ENCODE peak calls at places on chromosomes 11 and 22, in nine cellular contexts. One of them, this sample, is unnamed.

GRCh38 chr11:94134651-94135512 is 6.2 kb downstream of the PANX1 start:
- DNase-seq in pancreas: no peak
- DNase-seq in K562: peak
- DNase-seq in fibroblast of pulmonary artery: peak
- DNase-seq in mucosa of descending colon: peak
- DNase-seq in AG09319: peak
- DNase-seq in HFF-Myc: peak
- DNase-seq in dorsolateral prefrontal cortex: peak
- DNase-seq in prostate gland: no peak
- DNase-seq in this sample: peak

GRCh38 chr11:91869751-91870150 is 354.9 kb upstream of the FAT3 start:
- DNase-seq in dorsolateral prefrontal cortex: no peak
- DNase-seq in K562: no peak
- DNase-seq in prostate gland: no peak
- DNase-seq in HFF-Myc: no peak
- DNase-seq in AG09319: no peak
- DNase-seq in mucosa of descending colon: no peak
- DNase-seq in pancreas: no peak
- DNase-seq in fibroblast of pulmonary artery: no peak
- DNase-seq in this sample: no peak

GRCh38 chr22:35191412-35191811 is 65.9 kb upstream of the HMGXB4 start:
- DNase-seq in HFF-Myc: peak
- DNase-seq in K562: no peak
- DNase-seq in fibroblast of pulmonary artery: peak
- DNase-seq in AG09319: no peak
- DNase-seq in pancreas: no peak
- DNase-seq in dorsolateral prefrontal cortex: no peak
- DNase-seq in mucosa of descending colon: no peak
- DNase-seq in prostate gland: peak
- DNase-seq in this sample: peak

GRCh38 chr11:93054279-93054678 is 84.8 kb downstream of the MTNR1B start:
- DNase-seq in dorsolateral prefrontal cortex: no peak
- DNase-seq in fibroblast of pulmonary artery: no peak
- DNase-seq in HFF-Myc: no peak
- DNase-seq in prostate gland: no peak
- DNase-seq in pancreas: no peak
- DNase-seq in mucosa of descending colon: no peak
- DNase-seq in K562: no peak
- DNase-seq in AG09319: no peak
- DNase-seq in this sample: no peak

GRCh38 chr22:31650391-31650790 is 11.6 kb downstream of the PISD start:
- DNase-seq in prostate gland: no peak
- DNase-seq in fibroblast of pulmonary artery: peak
- DNase-seq in AG09319: peak
- DNase-seq in mucosa of descending colon: no peak
- DNase-seq in HFF-Myc: no peak
- DNase-seq in dorsolateral prefrontal cortex: no peak
- DNase-seq in K562: no peak
- DNase-seq in pancreas: no peak
- DNase-seq in this sample: no peak

GRCh38 chr11:1953489-1954284 is 6.6 kb downstream of the MRPL23 start:
- DNase-seq in AG09319: no peak
- DNase-seq in HFF-Myc: no peak
- DNase-seq in prostate gland: peak
- DNase-seq in mucosa of descending colon: peak
- DNase-seq in K562: no peak
- DNase-seq in pancreas: no peak
- DNase-seq in dorsolateral prefrontal cortex: peak
- DNase-seq in fibroblast of pulmonary artery: no peak
- DNase-seq in this sample: no peak

GRCh38 chr22:50048066-50048765 is 9.9 kb downstream of the TTLL8 start:
- DNase-seq in HFF-Myc: no peak
- DNase-seq in mucosa of descending colon: no peak
- DNase-seq in fibroblast of pulmonary artery: no peak
- DNase-seq in AG09319: no peak
- DNase-seq in dorsolateral prefrontal cortex: no peak
- DNase-seq in prostate gland: no peak
- DNase-seq in pancreas: no peak
- DNase-seq in K562: no peak
- DNase-seq in this sample: no peak

GRCh38 chr11:23903044-23903704 is 593.7 kb upstream of the LUZP2 start:
- DNase-seq in AG09319: no peak
- DNase-seq in fibroblast of pulmonary artery: peak
- DNase-seq in prostate gland: no peak
- DNase-seq in HFF-Myc: peak
- DNase-seq in mucosa of descending colon: no peak
- DNase-seq in dorsolateral prefrontal cortex: no peak
- DNase-seq in pancreas: no peak
- DNase-seq in K562: no peak
- DNase-seq in this sample: peak

GRCh38 chr11:92111291-92111690 is 113.3 kb upstream of the FAT3 start:
- DNase-seq in fibroblast of pulmonary artery: no peak
- DNase-seq in mucosa of descending colon: no peak
- DNase-seq in pancreas: no peak
- DNase-seq in dorsolateral prefrontal cortex: no peak
- DNase-seq in K562: no peak
- DNase-seq in prostate gland: no peak
- DNase-seq in HFF-Myc: no peak
- DNase-seq in AG09319: no peak
- DNase-seq in this sample: no peak

GRCh38 chr22:45966320-45966891 is 10.6 kb downstream of the WNT7B start:
- DNase-seq in prostate gland: no peak
- DNase-seq in K562: no peak
- DNase-seq in pancreas: peak
- DNase-seq in fibroblast of pulmonary artery: no peak
- DNase-seq in mucosa of descending colon: no peak
- DNase-seq in HFF-Myc: no peak
- DNase-seq in AG09319: no peak
- DNase-seq in dorsolateral prefrontal cortex: no peak
- DNase-seq in this sample: no peak

GRCh38 chr11:2526808-2527381 is 82.1 kb downstream of the KCNQ1 start:
- DNase-seq in prostate gland: no peak
- DNase-seq in AG09319: no peak
- DNase-seq in K562: peak
- DNase-seq in dorsolateral prefrontal cortex: peak
- DNase-seq in pancreas: peak
- DNase-seq in HFF-Myc: no peak
- DNase-seq in mucosa of descending colon: peak
- DNase-seq in fibroblast of pulmonary artery: no peak
- DNase-seq in this sample: no peak

GRCh38 chr11:65478411-65479183 is 20.2 kb upstream of the MALAT1 start:
- DNase-seq in mucosa of descending colon: peak
- DNase-seq in K562: peak
- DNase-seq in fibroblast of pulmonary artery: peak
- DNase-seq in AG09319: no peak
- DNase-seq in HFF-Myc: no peak
- DNase-seq in pancreas: peak
- DNase-seq in dorsolateral prefrontal cortex: peak
- DNase-seq in prostate gland: no peak
- DNase-seq in this sample: no peak

GRCh38 chr11:120182790-120183491 is 27.9 kb upstream of the OAF start:
- DNase-seq in fibroblast of pulmonary artery: no peak
- DNase-seq in HFF-Myc: no peak
- DNase-seq in AG09319: no peak
- DNase-seq in mucosa of descending colon: peak
- DNase-seq in dorsolateral prefrontal cortex: peak
- DNase-seq in prostate gland: no peak
- DNase-seq in K562: peak
- DNase-seq in pancreas: peak
- DNase-seq in this sample: no peak

GRCh38 chr22:45572444-45572843 is 69.8 kb downstream of the FBLN1 start:
- DNase-seq in dorsolateral prefrontal cortex: no peak
- DNase-seq in mucosa of descending colon: no peak
- DNase-seq in K562: no peak
- DNase-seq in AG09319: no peak
- DNase-seq in HFF-Myc: no peak
- DNase-seq in fibroblast of pulmonary artery: no peak
- DNase-seq in pancreas: no peak
- DNase-seq in prostate gland: peak
- DNase-seq in this sample: no peak

GRCh38 chr22:28116261-28116673 is 197.2 kb upstream of the PITPNB start:
- DNase-seq in K562: no peak
- DNase-seq in prostate gland: peak
- DNase-seq in mucosa of descending colon: no peak
- DNase-seq in pancreas: peak
- DNase-seq in dorsolateral prefrontal cortex: no peak
- DNase-seq in HFF-Myc: peak
- DNase-seq in fibroblast of pulmonary artery: peak
- DNase-seq in AG09319: peak
- DNase-seq in this sample: no peak

GRCh38 chr11:75035911-75036536 is 47.3 kb downstream of the NEU3 start:
- DNase-seq in prostate gland: no peak
- DNase-seq in dorsolateral prefrontal cortex: no peak
- DNase-seq in fibroblast of pulmonary artery: no peak
- DNase-seq in mucosa of descending colon: peak
- DNase-seq in pancreas: no peak
- DNase-seq in HFF-Myc: no peak
- DNase-seq in AG09319: no peak
- DNase-seq in K562: no peak
- DNase-seq in this sample: no peak

GRCh38 chr22:36398602-36399472 is 11.1 kb upstream of the MYH9 start:
- DNase-seq in dorsolateral prefrontal cortex: no peak
- DNase-seq in AG09319: no peak
- DNase-seq in mucosa of descending colon: peak
- DNase-seq in fibroblast of pulmonary artery: peak
- DNase-seq in prostate gland: no peak
- DNase-seq in K562: no peak
- DNase-seq in HFF-Myc: no peak
- DNase-seq in pancreas: no peak
- DNase-seq in this sample: peak

GRCh38 chr11:95516786-95517185 is 272.8 kb downstream of the FAM76B start:
- DNase-seq in AG09319: no peak
- DNase-seq in dorsolateral prefrontal cortex: no peak
- DNase-seq in K562: no peak
- DNase-seq in HFF-Myc: peak
- DNase-seq in pancreas: no peak
- DNase-seq in fibroblast of pulmonary artery: peak
- DNase-seq in mucosa of descending colon: no peak
- DNase-seq in prostate gland: no peak
- DNase-seq in this sample: no peak

GRCh38 chr11:48107188-48107704 is 109.4 kb upstream of the OR4B1 start:
- DNase-seq in mucosa of descending colon: no peak
- DNase-seq in AG09319: peak
- DNase-seq in HFF-Myc: no peak
- DNase-seq in K562: no peak
- DNase-seq in dorsolateral prefrontal cortex: no peak
- DNase-seq in prostate gland: no peak
- DNase-seq in pancreas: no peak
- DNase-seq in fibroblast of pulmonary artery: no peak
- DNase-seq in this sample: no peak

GRCh38 chr11:10314199-10315072 is 9.6 kb downstream of the ADM start:
- DNase-seq in fibroblast of pulmonary artery: peak
- DNase-seq in dorsolateral prefrontal cortex: no peak
- DNase-seq in K562: peak
- DNase-seq in prostate gland: no peak
- DNase-seq in mucosa of descending colon: peak
- DNase-seq in HFF-Myc: no peak
- DNase-seq in AG09319: no peak
- DNase-seq in pancreas: no peak
- DNase-seq in this sample: peak

GRCh38 chr11:46918087-46918751 is at the start of gene LRP4:
- DNase-seq in fibroblast of pulmonary artery: no peak
- DNase-seq in pancreas: peak
- DNase-seq in prostate gland: peak
- DNase-seq in AG09319: no peak
- DNase-seq in dorsolateral prefrontal cortex: no peak
- DNase-seq in mucosa of descending colon: peak
- DNase-seq in K562: peak
- DNase-seq in HFF-Myc: no peak
- DNase-seq in this sample: no peak
- TF ChIP-seq CTCF in fibroblast of pulmonary artery: no peak
- TF ChIP-seq CTCF in pancreas: no peak
- TF ChIP-seq CTCF in prostate gland: no peak
- TF ChIP-seq CTCF in AG09319: no peak
- TF ChIP-seq CTCF in dorsolateral prefrontal cortex: no peak
- TF ChIP-seq CTCF in mucosa of descending colon: no peak
- TF ChIP-seq CTCF in K562: no peak
- TF ChIP-seq CTCF in HFF-Myc: no peak
- TF ChIP-seq CTCF in this sample: no peak

GRCh38 chr11:133153031-133153430 is 379.3 kb downstream of the OPCML start:
- DNase-seq in K562: no peak
- DNase-seq in dorsolateral prefrontal cortex: no peak
- DNase-seq in HFF-Myc: no peak
- DNase-seq in AG09319: no peak
- DNase-seq in prostate gland: no peak
- DNase-seq in mucosa of descending colon: no peak
- DNase-seq in pancreas: no peak
- DNase-seq in fibroblast of pulmonary artery: no peak
- DNase-seq in this sample: no peak

GRCh38 chr11:133160754-133161153 is 371.5 kb downstream of the OPCML start:
- DNase-seq in dorsolateral prefrontal cortex: no peak
- DNase-seq in AG09319: no peak
- DNase-seq in K562: no peak
- DNase-seq in HFF-Myc: no peak
- DNase-seq in fibroblast of pulmonary artery: no peak
- DNase-seq in prostate gland: no peak
- DNase-seq in mucosa of descending colon: no peak
- DNase-seq in pancreas: no peak
- DNase-seq in this sample: no peak

GRCh38 chr11:133162228-133162627 is 370.1 kb downstream of the OPCML start:
- DNase-seq in K562: no peak
- DNase-seq in HFF-Myc: no peak
- DNase-seq in pancreas: peak
- DNase-seq in AG09319: no peak
- DNase-seq in dorsolateral prefrontal cortex: no peak
- DNase-seq in prostate gland: peak
- DNase-seq in mucosa of descending colon: peak
- DNase-seq in fibroblast of pulmonary artery: no peak
- DNase-seq in this sample: no peak

GRCh38 chr11:133157180-133157579 is 375.1 kb downstream of the OPCML start:
- DNase-seq in dorsolateral prefrontal cortex: no peak
- DNase-seq in fibroblast of pulmonary artery: no peak
- DNase-seq in mucosa of descending colon: no peak
- DNase-seq in AG09319: no peak
- DNase-seq in pancreas: no peak
- DNase-seq in K562: no peak
- DNase-seq in HFF-Myc: no peak
- DNase-seq in prostate gland: no peak
- DNase-seq in this sample: no peak
- TF ChIP-seq CTCF in dorsolateral prefrontal cortex: no peak
- TF ChIP-seq CTCF in fibroblast of pulmonary artery: no peak
- TF ChIP-seq CTCF in mucosa of descending colon: no peak
- TF ChIP-seq CTCF in AG09319: no peak
- TF ChIP-seq CTCF in pancreas: no peak
- TF ChIP-seq CTCF in K562: no peak
- TF ChIP-seq CTCF in HFF-Myc: no peak
- TF ChIP-seq CTCF in prostate gland: no peak
- TF ChIP-seq CTCF in this sample: no peak

GRCh38 chr11:131750692-131751091 is 380.3 kb downstream of the NTM start:
- DNase-seq in fibroblast of pulmonary artery: no peak
- DNase-seq in pancreas: no peak
- DNase-seq in HFF-Myc: no peak
- DNase-seq in K562: no peak
- DNase-seq in dorsolateral prefrontal cortex: no peak
- DNase-seq in prostate gland: no peak
- DNase-seq in AG09319: no peak
- DNase-seq in mucosa of descending colon: no peak
- DNase-seq in this sample: no peak
- TF ChIP-seq CTCF in fibroblast of pulmonary artery: no peak
- TF ChIP-seq CTCF in pancreas: no peak
- TF ChIP-seq CTCF in HFF-Myc: no peak
- TF ChIP-seq CTCF in K562: no peak
- TF ChIP-seq CTCF in dorsolateral prefrontal cortex: no peak
- TF ChIP-seq CTCF in prostate gland: no peak
- TF ChIP-seq CTCF in AG09319: no peak
- TF ChIP-seq CTCF in mucosa of descending colon: no peak
- TF ChIP-seq CTCF in this sample: no peak

GRCh38 chr11:70270877-70271634 is 566 bp downstream of the PPFIA1 start:
- DNase-seq in fibroblast of pulmonary artery: peak
- DNase-seq in HFF-Myc: no peak
- DNase-seq in K562: peak
- DNase-seq in dorsolateral prefrontal cortex: no peak
- DNase-seq in mucosa of descending colon: peak
- DNase-seq in prostate gland: no peak
- DNase-seq in AG09319: no peak
- DNase-seq in pancreas: peak
- DNase-seq in this sample: peak
- TF ChIP-seq CTCF in fibroblast of pulmonary artery: no peak
- TF ChIP-seq CTCF in HFF-Myc: no peak
- TF ChIP-seq CTCF in K562: no peak
- TF ChIP-seq CTCF in dorsolateral prefrontal cortex: no peak
- TF ChIP-seq CTCF in mucosa of descending colon: no peak
- TF ChIP-seq CTCF in prostate gland: no peak
- TF ChIP-seq CTCF in AG09319: no peak
- TF ChIP-seq CTCF in pancreas: no peak
- TF ChIP-seq CTCF in this sample: no peak